ENCODE peak calls at places on chromosomes 5 and 9, in six cellular contexts. P is iPS-NIHi11, V is HuH-7.5, Z is T-cell, K is lung, L is erythroblast. J is an unnamed sample.

GRCh38 chr9:129225815-129226214 is 47.8 kb upstream of the IER5L start:
- DNase-seq in P (peak), V (no peak), Z (no peak), K (no peak), L (no peak), J (no peak)

GRCh38 chr5:15255601-15256000 is 244.4 kb upstream of the FBXL7 start:
- DNase-seq in P (no peak), V (no peak), Z (no peak), K (no peak), L (no peak), J (no peak)

GRCh38 chr5:71887680-71888079 is 168.6 kb downstream of the CARTPT start:
- DNase-seq in P (peak), V (peak), Z (no peak), K (peak), L (peak), J (peak)

GRCh38 chr5:178356459-178356872 is 123.9 kb upstream of the PHYKPL start:
- DNase-seq in P (peak), V (no peak), Z (no peak), K (no peak), L (no peak), J (no peak)

GRCh38 chr9:117044241-117044640 is 357.1 kb downstream of the TRIM32 start:
- DNase-seq in P (peak), V (no peak), Z (no peak), K (no peak), L (peak), J (no peak)

GRCh38 chr9:78821126-78821822 is 524.3 kb downstream of the PSAT1 start:
- DNase-seq in P (peak), V (peak), Z (no peak), K (no peak), L (peak), J (peak)

GRCh38 chr9:135017916-135018915 is 69.3 kb upstream of the OLFM1 start:
- DNase-seq in P (no peak), V (no peak), Z (no peak), K (no peak), L (no peak), J (no peak)

GRCh38 chr5:150295172-150295611 is 5.6 kb upstream of the CAMK2A start:
- DNase-seq in P (no peak), V (no peak), Z (no peak), K (no peak), L (no peak), J (peak)

GRCh38 chr5:42719034-42719433 is 37.6 kb upstream of the CCDC152 start:
- DNase-seq in P (no peak), V (no peak), Z (no peak), K (no peak), L (no peak), J (no peak)

GRCh38 chr5:2303391-2304100 is 420.8 kb upstream of the IRX4 start:
- DNase-seq in P (no peak), V (no peak), Z (no peak), K (no peak), L (no peak), J (no peak)

GRCh38 chr5:80686757-80687156 is 32.0 kb upstream of the DHFR start:
- DNase-seq in P (no peak), V (no peak), Z (no peak), K (no peak), L (peak), J (no peak)

GRCh38 chr9:95953986-95954385 is 78.5 kb downstream of the ERCC6L2 start:
- DNase-seq in P (no peak), V (no peak), Z (no peak), K (no peak), L (no peak), J (no peak)

GRCh38 chr5:126369995-126370731 is 53.0 kb upstream of the GRAMD2B start:
- DNase-seq in P (no peak), V (no peak), Z (no peak), K (no peak), L (no peak), J (no peak)

GRCh38 chr9:129888085-129888808 is 53.0 kb downstream of the USP20 start:
- DNase-seq in P (no peak), V (no peak), Z (peak), K (peak), L (peak), J (no peak)

GRCh38 chr5:150159741-150160179 is 4.1 kb upstream of the PDGFRB start:
- DNase-seq in P (peak), V (no peak), Z (no peak), K (no peak), L (no peak), J (no peak)

GRCh38 chr9:90858505-90858904 is 56.9 kb downstream of the SYK start:
- DNase-seq in P (no peak), V (no peak), Z (no peak), K (no peak), L (no peak), J (no peak)